ENCODE peak calls at places on chromosome 13, in ten cellular contexts. One of them, this sample, is unnamed.

GRCh38 chr13:101202590-101202989 is 213.7 kb downstream of the NALCN start:
- DNase-seq in SJSA1: no peak
- DNase-seq in stimulated activated naive CD4-positive, alpha-beta T cell: no peak
- DNase-seq in bronchial epithelial cell: no peak
- DNase-seq in fibroblast of lung: no peak
- DNase-seq in RKO: no peak
- DNase-seq in stimulated activated naive CD8-positive, alpha-beta T cell treated with anti-CD3 and anti-CD28 coated beads, Interleukin-15, Interleukin-2, amounts not matched to agents 100 U/mL and 50 U/mL, for 24 hours: no peak
- DNase-seq in SK-MEL-5: peak
- DNase-seq in NCI-H2029 treated with DMSO at 0.1 percent for 48 hours: no peak
- DNase-seq in AG09319: no peak
- DNase-seq in this sample: no peak

GRCh38 chr13:99987180-99988047 is 5.8 kb downstream of the ZIC2 start:
- DNase-seq in RKO: no peak
- DNase-seq in stimulated activated naive CD4-positive, alpha-beta T cell: no peak
- DNase-seq in bronchial epithelial cell: no peak
- DNase-seq in fibroblast of lung: no peak
- DNase-seq in AG09319: no peak
- DNase-seq in SJSA1: peak
- DNase-seq in stimulated activated naive CD8-positive, alpha-beta T cell treated with anti-CD3 and anti-CD28 coated beads, Interleukin-15, Interleukin-2, amounts not matched to agents 100 U/mL and 50 U/mL, for 24 hours: no peak
- DNase-seq in SK-MEL-5: no peak
- DNase-seq in NCI-H2029 treated with DMSO at 0.1 percent for 48 hours: no peak
- DNase-seq in this sample: no peak

GRCh38 chr13:35979378-35979911 is 151.7 kb downstream of the DCLK1 start:
- DNase-seq in stimulated activated naive CD4-positive, alpha-beta T cell: no peak
- DNase-seq in AG09319: peak
- DNase-seq in SJSA1: peak
- DNase-seq in NCI-H2029 treated with DMSO at 0.1 percent for 48 hours: no peak
- DNase-seq in fibroblast of lung: peak
- DNase-seq in bronchial epithelial cell: peak
- DNase-seq in SK-MEL-5: peak
- DNase-seq in stimulated activated naive CD8-positive, alpha-beta T cell treated with anti-CD3 and anti-CD28 coated beads, Interleukin-15, Interleukin-2, amounts not matched to agents 100 U/mL and 50 U/mL, for 24 hours: no peak
- DNase-seq in RKO: peak
- DNase-seq in this sample: no peak

GRCh38 chr13:59424661-59425060 is 739.1 kb downstream of the DIAPH3 start:
- DNase-seq in bronchial epithelial cell: peak
- DNase-seq in SK-MEL-5: no peak
- DNase-seq in fibroblast of lung: peak
- DNase-seq in AG09319: no peak
- DNase-seq in NCI-H2029 treated with DMSO at 0.1 percent for 48 hours: no peak
- DNase-seq in stimulated activated naive CD8-positive, alpha-beta T cell treated with anti-CD3 and anti-CD28 coated beads, Interleukin-15, Interleukin-2, amounts not matched to agents 100 U/mL and 50 U/mL, for 24 hours: no peak
- DNase-seq in stimulated activated naive CD4-positive, alpha-beta T cell: no peak
- DNase-seq in SJSA1: no peak
- DNase-seq in RKO: peak
- DNase-seq in this sample: no peak

GRCh38 chr13:109628251-109628699 is 158.1 kb downstream of the IRS2 start:
- DNase-seq in bronchial epithelial cell: peak
- DNase-seq in stimulated activated naive CD8-positive, alpha-beta T cell treated with anti-CD3 and anti-CD28 coated beads, Interleukin-15, Interleukin-2, amounts not matched to agents 100 U/mL and 50 U/mL, for 24 hours: no peak
- DNase-seq in stimulated activated naive CD4-positive, alpha-beta T cell: no peak
- DNase-seq in fibroblast of lung: peak
- DNase-seq in SJSA1: peak
- DNase-seq in RKO: peak
- DNase-seq in SK-MEL-5: no peak
- DNase-seq in AG09319: no peak
- DNase-seq in NCI-H2029 treated with DMSO at 0.1 percent for 48 hours: no peak
- DNase-seq in this sample: no peak

GRCh38 chr13:24304620-24305019 is 4.8 kb upstream of the C1QTNF9 start:
- DNase-seq in RKO: no peak
- DNase-seq in stimulated activated naive CD8-positive, alpha-beta T cell treated with anti-CD3 and anti-CD28 coated beads, Interleukin-15, Interleukin-2, amounts not matched to agents 100 U/mL and 50 U/mL, for 24 hours: no peak
- DNase-seq in AG09319: no peak
- DNase-seq in bronchial epithelial cell: no peak
- DNase-seq in SK-MEL-5: no peak
- DNase-seq in fibroblast of lung: no peak
- DNase-seq in stimulated activated naive CD4-positive, alpha-beta T cell: no peak
- DNase-seq in NCI-H2029 treated with DMSO at 0.1 percent for 48 hours: no peak
- DNase-seq in SJSA1: no peak
- DNase-seq in this sample: no peak

GRCh38 chr13:32905864-32906180 is 110.4 kb upstream of the KL start:
- DNase-seq in fibroblast of lung: peak
- DNase-seq in AG09319: no peak
- DNase-seq in SJSA1: no peak
- DNase-seq in SK-MEL-5: no peak
- DNase-seq in bronchial epithelial cell: no peak
- DNase-seq in stimulated activated naive CD8-positive, alpha-beta T cell treated with anti-CD3 and anti-CD28 coated beads, Interleukin-15, Interleukin-2, amounts not matched to agents 100 U/mL and 50 U/mL, for 24 hours: no peak
- DNase-seq in NCI-H2029 treated with DMSO at 0.1 percent for 48 hours: no peak
- DNase-seq in RKO: no peak
- DNase-seq in stimulated activated naive CD4-positive, alpha-beta T cell: no peak
- DNase-seq in this sample: no peak

GRCh38 chr13:46490129-46490528 is 62.8 kb upstream of the LRCH1 start:
- DNase-seq in fibroblast of lung: no peak
- DNase-seq in RKO: no peak
- DNase-seq in SJSA1: no peak
- DNase-seq in SK-MEL-5: no peak
- DNase-seq in AG09319: no peak
- DNase-seq in stimulated activated naive CD8-positive, alpha-beta T cell treated with anti-CD3 and anti-CD28 coated beads, Interleukin-15, Interleukin-2, amounts not matched to agents 100 U/mL and 50 U/mL, for 24 hours: no peak
- DNase-seq in NCI-H2029 treated with DMSO at 0.1 percent for 48 hours: no peak
- DNase-seq in bronchial epithelial cell: no peak
- DNase-seq in stimulated activated naive CD4-positive, alpha-beta T cell: no peak
- DNase-seq in this sample: no peak

GRCh38 chr13:73056054-73056962 is 2.5 kb upstream of the KLF5 start:
- DNase-seq in SK-MEL-5: no peak
- DNase-seq in fibroblast of lung: peak
- DNase-seq in SJSA1: peak
- DNase-seq in bronchial epithelial cell: peak
- DNase-seq in AG09319: no peak
- DNase-seq in stimulated activated naive CD8-positive, alpha-beta T cell treated with anti-CD3 and anti-CD28 coated beads, Interleukin-15, Interleukin-2, amounts not matched to agents 100 U/mL and 50 U/mL, for 24 hours: no peak
- DNase-seq in NCI-H2029 treated with DMSO at 0.1 percent for 48 hours: no peak
- DNase-seq in stimulated activated naive CD4-positive, alpha-beta T cell: no peak
- DNase-seq in RKO: peak
- DNase-seq in this sample: no peak

GRCh38 chr13:53123536-53123935 is 94.9 kb downstream of the OLFM4 start:
- DNase-seq in SK-MEL-5: no peak
- DNase-seq in RKO: no peak
- DNase-seq in bronchial epithelial cell: no peak
- DNase-seq in NCI-H2029 treated with DMSO at 0.1 percent for 48 hours: no peak
- DNase-seq in AG09319: no peak
- DNase-seq in SJSA1: no peak
- DNase-seq in fibroblast of lung: no peak
- DNase-seq in stimulated activated naive CD8-positive, alpha-beta T cell treated with anti-CD3 and anti-CD28 coated beads, Interleukin-15, Interleukin-2, amounts not matched to agents 100 U/mL and 50 U/mL, for 24 hours: no peak
- DNase-seq in stimulated activated naive CD4-positive, alpha-beta T cell: no peak
- DNase-seq in this sample: no peak

GRCh38 chr13:58619396-58620113 is 988.0 kb downstream of the PCDH17 start:
- DNase-seq in SK-MEL-5: no peak
- DNase-seq in bronchial epithelial cell: no peak
- DNase-seq in AG09319: no peak
- DNase-seq in RKO: no peak
- DNase-seq in stimulated activated naive CD8-positive, alpha-beta T cell treated with anti-CD3 and anti-CD28 coated beads, Interleukin-15, Interleukin-2, amounts not matched to agents 100 U/mL and 50 U/mL, for 24 hours: no peak
- DNase-seq in stimulated activated naive CD4-positive, alpha-beta T cell: no peak
- DNase-seq in SJSA1: no peak
- DNase-seq in NCI-H2029 treated with DMSO at 0.1 percent for 48 hours: no peak
- DNase-seq in fibroblast of lung: peak
- DNase-seq in this sample: no peak

GRCh38 chr13:20106751-20107150 is 54.1 kb downstream of the GJA3 start:
- DNase-seq in stimulated activated naive CD8-positive, alpha-beta T cell treated with anti-CD3 and anti-CD28 coated beads, Interleukin-15, Interleukin-2, amounts not matched to agents 100 U/mL and 50 U/mL, for 24 hours: no peak
- DNase-seq in stimulated activated naive CD4-positive, alpha-beta T cell: no peak
- DNase-seq in SJSA1: no peak
- DNase-seq in SK-MEL-5: no peak
- DNase-seq in RKO: no peak
- DNase-seq in AG09319: no peak
- DNase-seq in bronchial epithelial cell: no peak
- DNase-seq in NCI-H2029 treated with DMSO at 0.1 percent for 48 hours: no peak
- DNase-seq in fibroblast of lung: no peak
- DNase-seq in this sample: no peak

GRCh38 chr13:38951525-38952313 is 38.9 kb downstream of the STOML3 start:
- DNase-seq in stimulated activated naive CD8-positive, alpha-beta T cell treated with anti-CD3 and anti-CD28 coated beads, Interleukin-15, Interleukin-2, amounts not matched to agents 100 U/mL and 50 U/mL, for 24 hours: no peak
- DNase-seq in NCI-H2029 treated with DMSO at 0.1 percent for 48 hours: no peak
- DNase-seq in SK-MEL-5: no peak
- DNase-seq in fibroblast of lung: no peak
- DNase-seq in stimulated activated naive CD4-positive, alpha-beta T cell: no peak
- DNase-seq in SJSA1: no peak
- DNase-seq in AG09319: no peak
- DNase-seq in bronchial epithelial cell: peak
- DNase-seq in RKO: no peak
- DNase-seq in this sample: no peak

GRCh38 chr13:98571955-98572662 is 4.8 kb downstream of the STK24 start:
- DNase-seq in stimulated activated naive CD8-positive, alpha-beta T cell treated with anti-CD3 and anti-CD28 coated beads, Interleukin-15, Interleukin-2, amounts not matched to agents 100 U/mL and 50 U/mL, for 24 hours: no peak
- DNase-seq in fibroblast of lung: peak
- DNase-seq in SJSA1: no peak
- DNase-seq in bronchial epithelial cell: peak
- DNase-seq in stimulated activated naive CD4-positive, alpha-beta T cell: peak
- DNase-seq in NCI-H2029 treated with DMSO at 0.1 percent for 48 hours: peak
- DNase-seq in RKO: no peak
- DNase-seq in SK-MEL-5: no peak
- DNase-seq in AG09319: peak
- DNase-seq in this sample: no peak

GRCh38 chr13:57635541-57635940 is 4.0 kb downstream of the PCDH17 start:
- DNase-seq in stimulated activated naive CD4-positive, alpha-beta T cell: no peak
- DNase-seq in fibroblast of lung: peak
- DNase-seq in AG09319: no peak
- DNase-seq in RKO: no peak
- DNase-seq in NCI-H2029 treated with DMSO at 0.1 percent for 48 hours: no peak
- DNase-seq in SJSA1: no peak
- DNase-seq in bronchial epithelial cell: no peak
- DNase-seq in SK-MEL-5: no peak
- DNase-seq in stimulated activated naive CD8-positive, alpha-beta T cell treated with anti-CD3 and anti-CD28 coated beads, Interleukin-15, Interleukin-2, amounts not matched to agents 100 U/mL and 50 U/mL, for 24 hours: no peak
- DNase-seq in this sample: no peak

GRCh38 chr13:22265563-22265962 is 594.7 kb downstream of the FGF9 start:
- DNase-seq in stimulated activated naive CD8-positive, alpha-beta T cell treated with anti-CD3 and anti-CD28 coated beads, Interleukin-15, Interleukin-2, amounts not matched to agents 100 U/mL and 50 U/mL, for 24 hours: no peak
- DNase-seq in AG09319: no peak
- DNase-seq in bronchial epithelial cell: no peak
- DNase-seq in stimulated activated naive CD4-positive, alpha-beta T cell: no peak
- DNase-seq in RKO: no peak
- DNase-seq in SJSA1: no peak
- DNase-seq in SK-MEL-5: no peak
- DNase-seq in fibroblast of lung: no peak
- DNase-seq in NCI-H2029 treated with DMSO at 0.1 percent for 48 hours: no peak
- DNase-seq in this sample: no peak

This sample was measured in effector CD8-positive, alpha-beta T cell.